ENCODE peak calls at places on chromosomes 11 and 22, in five cellular contexts. One of them, this sample, is unnamed.

GRCh38 chr11:36564376-36565032 is 3.3 kb upstream of the RAG1 start:
- DNase-seq in ovary: peak
- DNase-seq in mucosa of descending colon: no peak
- DNase-seq in fibroblast of mammary gland: peak
- DNase-seq in AG10803: peak
- DNase-seq in this sample: peak

GRCh38 chr11:1298695-1299492 is 10.5 kb downstream of the TOLLIP start:
- DNase-seq in ovary: peak
- DNase-seq in mucosa of descending colon: peak
- DNase-seq in fibroblast of mammary gland: peak
- DNase-seq in AG10803: peak
- DNase-seq in this sample: peak

GRCh38 chr11:87315229-87315628 is 277.5 kb downstream of the TMEM135 start:
- DNase-seq in ovary: no peak
- DNase-seq in mucosa of descending colon: no peak
- DNase-seq in fibroblast of mammary gland: no peak
- DNase-seq in AG10803: no peak
- DNase-seq in this sample: no peak

GRCh38 chr22:22099833-22100812 is 117.5 kb upstream of the TOP3B start:
- DNase-seq in ovary: no peak
- DNase-seq in mucosa of descending colon: no peak
- DNase-seq in fibroblast of mammary gland: peak
- DNase-seq in AG10803: no peak
- DNase-seq in this sample: peak

GRCh38 chr11:86069408-86070086 is 663 bp upstream of the PICALM start:
- DNase-seq in ovary: peak
- DNase-seq in mucosa of descending colon: no peak
- DNase-seq in fibroblast of mammary gland: peak
- DNase-seq in AG10803: peak
- DNase-seq in this sample: peak

GRCh38 chr22:36551096-36551495 is 22.1 kb upstream of the EIF3D start:
- DNase-seq in ovary: no peak
- DNase-seq in mucosa of descending colon: no peak
- DNase-seq in fibroblast of mammary gland: no peak
- DNase-seq in AG10803: no peak
- DNase-seq in this sample: no peak

GRCh38 chr11:125082611-125083311 is 19.7 kb downstream of the SLC37A2 start:
- DNase-seq in ovary: no peak
- DNase-seq in mucosa of descending colon: no peak
- DNase-seq in fibroblast of mammary gland: peak
- DNase-seq in AG10803: peak
- DNase-seq in this sample: peak

GRCh38 chr11:122478986-122479385 is 176.5 kb upstream of the UBASH3B start:
- DNase-seq in ovary: no peak
- DNase-seq in mucosa of descending colon: no peak
- DNase-seq in fibroblast of mammary gland: peak
- DNase-seq in AG10803: peak
- DNase-seq in this sample: no peak

GRCh38 chr11:94727766-94728165 is 40.4 kb upstream of the AMOTL1 start:
- DNase-seq in ovary: no peak
- DNase-seq in mucosa of descending colon: no peak
- DNase-seq in fibroblast of mammary gland: no peak
- DNase-seq in AG10803: no peak
- DNase-seq in this sample: no peak

GRCh38 chr11:117529767-117530166 is 202.1 kb downstream of the CEP164 start:
- DNase-seq in ovary: no peak
- DNase-seq in mucosa of descending colon: no peak
- DNase-seq in fibroblast of mammary gland: no peak
- DNase-seq in AG10803: no peak
- DNase-seq in this sample: no peak

GRCh38 chr22:36375071-36375980 is 12.4 kb downstream of the MYH9 start:
- DNase-seq in ovary: no peak
- DNase-seq in mucosa of descending colon: no peak
- DNase-seq in fibroblast of mammary gland: no peak
- DNase-seq in AG10803: no peak
- DNase-seq in this sample: no peak

GRCh38 chr11:128346808-128347207 is 240.6 kb downstream of the ETS1 start:
- DNase-seq in ovary: no peak
- DNase-seq in mucosa of descending colon: no peak
- DNase-seq in fibroblast of mammary gland: peak
- DNase-seq in AG10803: no peak
- DNase-seq in this sample: peak

GRCh38 chr11:42524534-42525227 is 787.1 kb upstream of the API5 start:
- DNase-seq in ovary: no peak
- DNase-seq in mucosa of descending colon: no peak
- DNase-seq in fibroblast of mammary gland: peak
- DNase-seq in AG10803: peak
- DNase-seq in this sample: peak
- TF ChIP-seq CTCF in ovary: no peak
- TF ChIP-seq CTCF in mucosa of descending colon: peak
- TF ChIP-seq CTCF in fibroblast of mammary gland: peak
- TF ChIP-seq CTCF in AG10803: peak
- TF ChIP-seq CTCF in this sample: peak

GRCh38 chr11:74755395-74755995 is 6.8 kb downstream of the RNF169 start:
- DNase-seq in ovary: no peak
- DNase-seq in mucosa of descending colon: no peak
- DNase-seq in fibroblast of mammary gland: peak
- DNase-seq in AG10803: no peak
- DNase-seq in this sample: peak
- H3K4me3 ChIP-seq in ovary: no peak
- H3K4me3 ChIP-seq in mucosa of descending colon: no peak
- H3K4me3 ChIP-seq in fibroblast of mammary gland: no peak
- H3K4me3 ChIP-seq in AG10803: no peak
- H3K4me3 ChIP-seq in this sample: peak

DNA sequence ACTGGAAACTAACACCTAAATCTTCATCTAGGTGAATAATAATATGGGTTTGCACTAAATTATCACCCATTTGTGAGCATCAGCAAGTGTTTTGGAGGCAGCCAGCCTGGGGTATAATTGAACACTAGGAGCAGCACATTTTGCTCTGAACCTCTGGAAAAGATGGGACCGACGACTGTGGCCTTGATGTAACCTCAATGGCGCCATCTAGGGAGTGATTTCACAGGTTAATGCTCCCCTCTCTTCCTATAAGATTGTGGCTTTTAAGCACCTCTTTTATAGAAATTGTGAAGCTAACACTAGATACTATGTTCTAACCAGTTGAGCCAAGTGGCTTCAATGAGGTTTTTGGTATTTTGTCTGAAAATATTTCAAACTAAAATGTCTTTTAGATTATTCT is 203.7 kb downstream of the NELL1 start:
- DNase-seq in ovary: no peak
- DNase-seq in mucosa of descending colon: no peak
- DNase-seq in fibroblast of mammary gland: no peak
- DNase-seq in AG10803: no peak
- DNase-seq in this sample: no peak
- TF ChIP-seq CTCF in ovary: no peak
- TF ChIP-seq CTCF in mucosa of descending colon: no peak
- TF ChIP-seq CTCF in fibroblast of mammary gland: no peak
- TF ChIP-seq CTCF in AG10803: no peak
- TF ChIP-seq CTCF in this sample: no peak

GRCh38 chr11:33016654-33017053 is 976 bp downstream of the DEPDC7 start:
- DNase-seq in ovary: no peak
- DNase-seq in mucosa of descending colon: no peak
- DNase-seq in fibroblast of mammary gland: no peak
- DNase-seq in AG10803: no peak
- DNase-seq in this sample: no peak

GRCh38 chr11:33017478-33017877 is 1.8 kb downstream of the DEPDC7 start:
- DNase-seq in ovary: no peak
- DNase-seq in mucosa of descending colon: no peak
- DNase-seq in fibroblast of mammary gland: no peak
- DNase-seq in AG10803: no peak
- DNase-seq in this sample: no peak

GRCh38 chr11:33018005-33018404 is 2.3 kb downstream of the DEPDC7 start:
- DNase-seq in ovary: no peak
- DNase-seq in mucosa of descending colon: no peak
- DNase-seq in fibroblast of mammary gland: no peak
- DNase-seq in AG10803: no peak
- DNase-seq in this sample: no peak

GRCh38 chr11:33015621-33016551 is at the start of gene DEPDC7:
- DNase-seq in ovary: peak
- DNase-seq in mucosa of descending colon: peak
- DNase-seq in fibroblast of mammary gland: peak
- DNase-seq in AG10803: peak
- DNase-seq in this sample: peak

DNA sequence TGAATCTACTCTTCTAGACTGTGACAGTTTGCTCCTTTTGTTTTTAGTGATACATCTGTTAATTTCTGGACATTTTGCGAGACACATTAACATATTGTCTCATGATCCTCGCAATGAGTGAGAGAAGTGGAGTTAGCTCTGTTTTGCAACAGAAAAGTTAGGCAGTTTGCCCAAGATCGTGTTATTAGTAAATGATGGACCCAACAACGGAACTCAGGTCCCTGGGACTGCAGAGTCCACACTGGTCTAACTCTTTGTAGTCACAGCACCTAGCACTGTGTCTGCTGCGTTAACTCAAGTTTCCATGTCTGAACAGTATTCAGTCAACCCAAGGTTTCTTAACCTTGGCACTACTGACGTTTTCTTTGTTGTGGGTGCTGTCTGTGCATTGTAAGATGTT is 3.2 kb downstream of the DEPDC7 start:
- DNase-seq in ovary: no peak
- DNase-seq in mucosa of descending colon: no peak
- DNase-seq in fibroblast of mammary gland: no peak
- DNase-seq in AG10803: no peak
- DNase-seq in this sample: no peak
- H3K4me3 ChIP-seq in ovary: no peak
- H3K4me3 ChIP-seq in mucosa of descending colon: no peak
- H3K4me3 ChIP-seq in fibroblast of mammary gland: no peak
- H3K4me3 ChIP-seq in AG10803: no peak
- H3K4me3 ChIP-seq in this sample: no peak

DNA sequence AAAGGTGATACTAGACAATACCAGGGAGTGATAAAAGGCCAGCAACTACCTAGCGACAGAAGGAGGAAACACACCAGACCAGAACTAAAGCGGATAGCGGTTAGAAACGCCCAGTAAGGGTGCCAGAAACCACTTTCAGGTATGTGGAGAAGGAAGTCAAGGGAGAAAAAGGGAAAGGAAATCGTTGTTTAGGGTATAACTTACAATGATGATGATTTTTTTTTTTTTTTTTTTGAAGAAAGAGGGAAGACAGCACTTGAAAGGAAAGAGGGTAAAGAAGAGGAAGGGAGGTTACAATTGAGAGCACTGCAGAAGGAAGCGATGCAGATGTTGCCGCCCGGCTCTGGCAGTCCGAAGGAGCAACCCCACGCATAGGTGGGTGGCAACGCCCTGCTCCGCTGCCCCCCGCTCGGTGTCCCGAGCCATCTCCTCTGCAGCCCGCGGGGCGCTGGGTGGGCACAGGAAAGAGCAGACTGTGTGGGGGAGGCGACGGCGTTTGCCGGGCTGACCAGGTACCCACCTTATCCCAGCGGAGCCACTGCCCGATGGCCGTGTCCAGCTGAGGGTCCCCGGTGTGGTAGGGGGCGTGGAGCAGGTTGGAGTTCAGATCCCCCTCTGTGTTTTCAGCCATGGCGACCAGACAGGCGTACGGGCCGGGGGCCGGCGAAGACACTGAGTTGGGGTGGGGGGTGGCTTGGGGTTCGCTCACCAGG is 546 bp downstream of the PGM2L1 start:
- DNase-seq in ovary: no peak
- DNase-seq in mucosa of descending colon: peak
- DNase-seq in fibroblast of mammary gland: no peak
- DNase-seq in AG10803: no peak
- DNase-seq in this sample: no peak
- TF ChIP-seq CTCF in ovary: no peak
- TF ChIP-seq CTCF in mucosa of descending colon: no peak
- TF ChIP-seq CTCF in fibroblast of mammary gland: no peak
- TF ChIP-seq CTCF in AG10803: peak
- TF ChIP-seq CTCF in this sample: no peak

DNA sequence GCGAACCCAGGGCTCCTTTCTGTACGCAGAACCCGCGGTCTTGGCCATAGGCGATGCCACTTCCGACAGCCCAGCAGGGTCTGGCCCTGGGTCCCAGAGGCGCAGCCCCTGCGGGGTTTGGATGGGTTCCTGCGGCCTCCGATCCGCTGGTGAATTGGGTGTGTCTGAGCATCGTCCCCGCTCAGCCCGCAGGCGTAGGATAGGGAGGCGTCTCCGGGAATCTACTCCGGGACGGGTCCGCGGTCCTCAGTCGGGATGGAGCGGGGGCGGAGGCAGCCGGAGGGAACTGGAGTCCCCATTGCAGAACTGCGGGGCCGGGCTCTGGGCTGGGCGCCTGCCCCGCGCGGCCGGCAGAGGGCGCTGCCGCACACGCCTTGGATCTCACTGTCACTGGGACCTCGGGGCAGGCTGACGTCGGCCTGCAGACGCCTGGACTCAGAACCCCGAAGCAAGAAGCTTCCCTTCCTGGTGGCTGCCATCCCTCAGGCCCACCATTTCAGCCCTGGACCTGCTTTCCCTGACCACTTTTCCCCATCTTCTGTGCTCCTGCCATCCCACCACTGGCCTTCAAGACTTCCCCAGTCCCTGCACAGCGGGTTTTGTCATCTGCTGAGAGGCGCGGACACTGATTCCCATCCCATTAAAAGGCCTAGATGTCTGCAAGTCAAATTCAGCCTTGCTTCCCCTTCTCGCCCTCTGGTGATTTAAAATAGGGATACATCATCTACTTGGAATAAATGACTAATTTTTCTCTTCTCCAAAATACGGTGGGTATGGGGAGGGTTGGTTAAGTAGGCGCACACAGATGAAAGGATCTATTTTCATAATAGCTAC is 38.3 kb upstream of the CREB3L1 start:
- DNase-seq in ovary: peak
- DNase-seq in mucosa of descending colon: peak
- DNase-seq in fibroblast of mammary gland: peak
- DNase-seq in AG10803: peak
- DNase-seq in this sample: peak
- H3K4me3 ChIP-seq in ovary: peak
- H3K4me3 ChIP-seq in mucosa of descending colon: no peak
- H3K4me3 ChIP-seq in fibroblast of mammary gland: peak
- H3K4me3 ChIP-seq in AG10803: peak
- H3K4me3 ChIP-seq in this sample: peak

DNA sequence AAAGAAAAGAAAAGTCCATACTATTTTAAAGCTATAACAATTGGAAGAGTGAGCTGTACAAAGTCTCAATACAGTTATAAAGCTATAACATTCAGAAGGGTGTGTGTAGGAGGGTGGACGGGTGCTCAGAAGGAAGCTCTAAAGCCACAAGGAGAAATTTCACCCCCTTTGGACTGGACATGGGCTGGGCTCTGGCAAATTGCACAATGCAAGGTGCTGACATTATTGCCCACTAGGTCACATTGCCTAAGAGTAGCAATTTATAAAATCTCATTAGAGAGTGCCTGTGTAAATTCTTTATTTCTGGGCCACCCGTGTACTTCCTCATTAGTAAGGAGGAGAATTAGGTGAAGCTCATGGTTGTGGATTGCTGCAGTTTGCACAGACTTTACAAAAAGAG is 5.7 kb upstream of the APOBEC3A start:
- DNase-seq in ovary: no peak
- DNase-seq in mucosa of descending colon: no peak
- DNase-seq in fibroblast of mammary gland: no peak
- DNase-seq in AG10803: no peak
- DNase-seq in this sample: no peak
- TF ChIP-seq CTCF in ovary: no peak
- TF ChIP-seq CTCF in mucosa of descending colon: no peak
- TF ChIP-seq CTCF in fibroblast of mammary gland: no peak
- TF ChIP-seq CTCF in AG10803: no peak
- TF ChIP-seq CTCF in this sample: no peak

GRCh38 chr22:38873469-38874411 is 1.7 kb upstream of the CBX6 start:
- DNase-seq in ovary: no peak
- DNase-seq in mucosa of descending colon: no peak
- DNase-seq in fibroblast of mammary gland: no peak
- DNase-seq in AG10803: no peak
- DNase-seq in this sample: no peak
- H3K4me3 ChIP-seq in ovary: peak
- H3K4me3 ChIP-seq in mucosa of descending colon: no peak
- H3K4me3 ChIP-seq in fibroblast of mammary gland: no peak
- H3K4me3 ChIP-seq in AG10803: no peak
- H3K4me3 ChIP-seq in this sample: no peak